ENCODE peak calls at places on chromosomes 11 and 22, in five cellular contexts. T is upper lobe of right lung, G is nephron progenitor cell, D is uterus, F is AG09319. S is an unnamed sample.

GRCh38 chr22:43377486-43377995 is 34.3 kb upstream of the MPPED1 start:
- DNase-seq in T (no peak), F (no peak), D (no peak), G (no peak), S (no peak)

GRCh38 chr11:130622126-130622525 is 173.7 kb downstream of the ADAMTS15 start:
- DNase-seq in F (no peak), T (no peak), G (no peak), D (no peak), S (no peak)

GRCh38 chr11:108983621-108984020 is 318.8 kb downstream of the DDX10 start:
- DNase-seq in F (no peak), T (no peak), D (no peak), G (no peak), S (no peak)

GRCh38 chr11:111046291-111046690 is 199.2 kb upstream of the POU2AF2 start:
- DNase-seq in T (no peak), F (peak), D (no peak), G (no peak), S (no peak)

GRCh38 chr11:35748644-35749043 is 86.1 kb downstream of the TRIM44 start:
- DNase-seq in G (no peak), D (no peak), T (no peak), F (no peak), S (no peak)

GRCh38 chr22:16956290-16956689 is 51.7 kb downstream of the GAB4 start:
- DNase-seq in T (no peak), G (no peak), F (no peak), D (no peak), S (no peak)

GRCh38 chr11:35602160-35602793 is 16.0 kb upstream of the FJX1 start:
- DNase-seq in D (no peak), T (no peak), G (no peak), F (no peak), S (peak)

GRCh38 chr22:36536717-36537116 is 7.8 kb upstream of the EIF3D start:
- DNase-seq in F (no peak), T (no peak), D (no peak), G (no peak), S (no peak)

GRCh38 chr11:63738720-63739360 is 29.7 kb downstream of the ZFTA start:
- DNase-seq in D (peak), F (peak), G (peak), T (no peak), S (peak)

GRCh38 chr11:128898580-128899344 is 7.6 kb downstream of the KCNJ5 start:
- DNase-seq in F (no peak), G (no peak), D (no peak), T (peak), S (no peak)

GRCh38 chr22:47059076-47059475 is 296.6 kb downstream of the TBC1D22A start:
- DNase-seq in F (no peak), D (no peak), T (peak), G (no peak), S (no peak)

GRCh38 chr11:118961591-118961990 is 5.5 kb downstream of the UPK2 start:
- DNase-seq in D (no peak), G (no peak), T (no peak), F (no peak), S (no peak)

GRCh38 chr11:123577081-123577598 is 77.3 kb downstream of the SCN3B start:
- DNase-seq in D (peak), T (peak), G (peak), F (no peak), S (peak)

GRCh38 chr11:65502274-65502851 is 3.5 kb downstream of the MALAT1 start:
- DNase-seq in D (no peak), G (no peak), T (no peak), F (no peak), S (no peak)

GRCh38 chr11:15276616-15277015 is 161.9 kb downstream of the INSC start:
- DNase-seq in T (no peak), D (no peak), F (no peak), G (peak), S (peak)

GRCh38 chr22:39083212-39084165 is 6.4 kb downstream of the APOBEC3G start:
- DNase-seq in T (no peak), G (no peak), D (no peak), F (no peak), S (no peak)

GRCh38 chr11:76288166-76288978 is 82.1 kb upstream of the WNT11 start:
- DNase-seq in D (no peak), T (no peak), G (no peak), F (no peak), S (no peak)

GRCh38 chr11:75650167-75650723 is 18.6 kb downstream of the MAP6 start:
- DNase-seq in D (no peak), F (no peak), T (no peak), G (no peak), S (no peak)

GRCh38 chr22:36197065-36197440 is 4.6 kb downstream of the APOL4 start:
- DNase-seq in D (peak), G (peak), T (no peak), F (peak), S (peak)

GRCh38 chr22:23555118-23555517 is 25.0 kb downstream of the IGLL1 start:
- DNase-seq in T (peak), D (no peak), G (no peak), F (no peak), S (no peak)

GRCh38 chr11:17683378-17684161 is 35.8 kb upstream of the MYOD1 start:
- DNase-seq in G (no peak), T (no peak), F (no peak), D (no peak), S (no peak)

GRCh38 chr22:39488563-39489083 is 13.5 kb upstream of the MIEF1 start:
- DNase-seq in D (no peak), F (no peak), G (no peak), T (peak), S (no peak)

GRCh38 chr11:12981879-12982531 is 27.1 kb upstream of the RASSF10 start:
- DNase-seq in D (no peak), T (no peak), G (no peak), F (no peak), S (no peak)

GRCh38 chr11:35682230-35683195 is 19.9 kb downstream of the TRIM44 start:
- DNase-seq in G (no peak), T (no peak), F (no peak), D (no peak), S (peak)

GRCh38 chr11:65589444-65590239 is 6.0 kb downstream of the KCNK7 start:
- DNase-seq in D (no peak), F (no peak), T (no peak), G (no peak), S (no peak)

GRCh38 chr11:31921066-31921465 is 109.9 kb upstream of the PAX6 start:
- DNase-seq in F (no peak), D (no peak), G (no peak), T (no peak), S (no peak)

GRCh38 chr22:44391481-44392445 is 79.0 kb upstream of the SHISAL1 start:
- DNase-seq in F (no peak), D (no peak), T (peak), G (no peak), S (no peak)

GRCh38 chr11:11141019-11141418 is 212.0 kb downstream of the CSNK2A3 start:
- DNase-seq in D (no peak), G (no peak), T (no peak), F (no peak), S (no peak)

GRCh38 chr11:19400296-19400695 is 159.6 kb upstream of the E2F8 start:
- DNase-seq in D (no peak), F (no peak), T (no peak), G (no peak), S (no peak)

GRCh38 chr11:46338636-46338987 is 8.7 kb upstream of the DGKZ start:
- DNase-seq in T (no peak), F (no peak), G (no peak), D (no peak), S (no peak)

GRCh38 chr11:122791836-122792235 is 46.5 kb upstream of the CRTAM start:
- DNase-seq in D (no peak), G (no peak), F (no peak), T (no peak), S (no peak)

GRCh38 chr22:32823024-32823730 is 21.7 kb downstream of the TIMP3 start:
- DNase-seq in F (no peak), D (no peak), G (peak), T (no peak), S (peak)

GRCh38 chr11:129815596-129816461 is at the start of gene TMEM45B:
- DNase-seq in F (no peak), D (no peak), T (peak), G (peak), S (no peak)

GRCh38 chr22:27129266-27129665 is 471.9 kb downstream of the MIAT start:
- DNase-seq in T (no peak), F (no peak), G (no peak), D (no peak), S (peak)

GRCh38 chr11:12330491-12331231 is 46.7 kb upstream of the PARVA start:
- DNase-seq in D (no peak), G (no peak), T (no peak), F (no peak), S (peak)

GRCh38 chr11:68934321-68934645 is 30.6 kb downstream of the IGHMBP2 start:
- DNase-seq in D (no peak), G (no peak), T (no peak), F (no peak), S (no peak)

GRCh38 chr11:61334434-61335354 is 1.7 kb downstream of the TKFC start:
- DNase-seq in F (no peak), D (no peak), T (no peak), G (no peak), S (peak)

GRCh38 chr11:61335355-61335710 is 2.3 kb downstream of the TKFC start:
- DNase-seq in T (no peak), D (no peak), G (no peak), F (no peak), S (no peak)

GRCh38 chr11:61332266-61332822 is 561 bp downstream of the DDB1 start:
- DNase-seq in F (no peak), G (no peak), D (no peak), T (no peak), S (peak)

GRCh38 chr11:61332823-61333637 is at the start of the genes DDB1 and TKFC:
- DNase-seq in D (peak), G (peak), T (peak), F (peak), S (peak)

DNA sequence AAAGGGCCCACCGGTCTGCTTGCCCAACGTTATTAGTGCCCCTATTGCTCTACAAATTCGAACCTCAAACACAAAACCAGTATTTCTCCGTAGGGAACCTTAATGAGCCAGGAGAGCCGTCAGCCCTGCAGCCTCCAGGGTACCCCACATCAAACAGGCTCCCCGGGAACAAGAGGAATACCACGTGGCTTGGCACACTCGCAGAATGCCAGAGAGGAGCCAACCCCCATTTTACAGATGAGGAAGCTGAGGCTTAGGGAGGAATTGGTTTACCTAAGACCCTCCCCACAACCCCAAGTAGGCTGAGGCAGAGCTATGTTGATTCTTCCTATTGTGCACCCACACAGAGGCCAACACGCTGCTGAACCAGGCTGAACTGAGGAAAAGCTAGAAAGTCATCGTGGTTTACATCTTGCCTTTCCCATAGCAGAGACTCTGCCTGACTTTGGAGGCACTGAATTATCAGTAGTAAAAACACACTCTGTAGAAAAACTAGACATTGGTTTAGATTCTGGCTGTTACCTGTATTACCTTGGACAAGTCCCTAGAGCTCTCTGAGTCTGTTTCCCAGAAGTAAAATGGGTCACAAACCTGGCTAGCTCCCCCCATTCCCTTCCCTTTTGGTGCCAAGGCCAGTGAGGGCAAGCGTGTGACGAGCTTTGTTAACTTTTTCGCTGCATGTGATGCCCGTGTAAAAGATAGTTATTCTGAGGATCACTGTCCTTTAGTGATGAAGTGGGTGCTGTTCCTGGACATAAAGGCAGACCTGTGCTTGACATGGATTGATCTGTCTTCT is 808 bp downstream of the TKFC start:
- DNase-seq in F (no peak), G (no peak), T (no peak), D (no peak), S (peak)
- TF ChIP-seq CTCF in F (no peak), G (no peak), T (no peak), D (no peak), S (no peak)

GRCh38 chr11:44351006-44351660 is 41.2 kb upstream of the ALX4 start:
- DNase-seq in D (no peak), T (peak), G (no peak), F (no peak), S (no peak)

GRCh38 chr11:44348114-44348513 is 38.2 kb upstream of the ALX4 start:
- DNase-seq in F (no peak), T (no peak), D (no peak), G (no peak), S (no peak)

GRCh38 chr11:44348721-44349120 is 38.8 kb upstream of the ALX4 start:
- DNase-seq in D (no peak), G (no peak), T (no peak), F (no peak), S (no peak)

GRCh38 chr11:44349328-44349727 is 39.4 kb upstream of the ALX4 start:
- DNase-seq in D (no peak), G (no peak), F (no peak), T (no peak), S (no peak)

DNA sequence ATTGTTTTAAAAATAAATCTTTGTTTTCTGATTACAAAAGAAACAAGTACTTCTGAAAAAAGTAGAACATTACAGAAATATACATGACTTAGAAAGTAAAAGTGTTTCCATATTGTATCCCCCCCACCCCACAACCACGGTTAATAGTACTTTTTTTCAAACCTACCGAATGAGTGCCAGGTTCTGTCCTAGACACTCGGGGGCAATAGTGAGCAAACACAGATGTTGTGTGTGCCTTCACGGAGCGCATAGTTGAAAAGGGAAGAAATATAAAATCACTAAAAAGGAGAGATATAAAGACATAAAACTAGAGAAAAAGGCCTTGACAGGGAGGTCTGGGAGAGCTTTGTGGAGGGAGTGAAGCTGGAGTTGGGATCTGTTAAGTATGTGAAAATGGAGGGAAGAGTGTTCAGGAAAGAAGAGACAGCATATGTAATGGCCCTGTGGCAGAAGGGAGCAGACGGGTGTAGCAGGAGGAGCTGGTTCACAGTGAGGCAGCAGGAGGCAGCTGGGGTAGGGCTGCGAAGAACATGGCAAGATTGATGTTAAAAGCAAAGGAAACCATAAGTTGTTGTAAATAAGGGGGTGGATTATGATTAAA is 42.1 kb upstream of the ALX4 start:
- DNase-seq in T (peak), F (no peak), D (no peak), G (no peak), S (peak)
- TF ChIP-seq CTCF in T (peak), F (no peak), D (peak), G (no peak), S (peak)

DNA sequence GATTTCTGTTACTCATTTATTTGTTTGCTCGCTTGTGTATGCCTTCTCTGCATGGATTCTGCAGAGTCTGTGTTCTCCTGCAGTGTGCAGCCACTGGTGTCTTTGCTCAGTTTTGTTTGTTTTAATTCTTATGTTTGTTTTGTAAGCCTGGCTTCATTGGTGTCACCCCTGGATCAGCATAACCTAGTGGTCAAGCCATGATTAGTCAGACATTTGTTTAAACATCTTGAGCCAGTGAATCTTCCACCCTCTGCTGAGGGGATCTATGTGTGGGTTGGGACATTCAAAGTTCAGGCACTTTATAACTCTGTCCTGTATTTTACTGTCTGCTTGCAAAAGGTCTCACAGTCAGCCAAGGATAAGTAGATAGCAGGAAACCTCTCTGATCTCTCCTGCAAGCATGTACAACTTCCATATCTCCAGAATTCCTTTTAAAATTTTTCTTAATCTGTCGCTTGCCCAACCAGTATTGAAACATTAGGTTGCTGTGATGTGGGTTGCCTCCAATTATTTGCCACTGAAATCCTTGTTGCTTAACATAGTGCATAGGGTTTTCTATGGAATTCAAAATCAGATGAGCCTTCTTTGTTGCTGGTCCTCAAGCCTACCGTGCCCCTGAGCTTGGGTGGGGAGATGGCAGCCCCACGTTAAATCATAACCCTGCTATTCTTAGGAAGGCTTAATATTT is 86.8 kb downstream of the KCNQ1OT1 start:
- DNase-seq in T (no peak), D (no peak), F (no peak), G (no peak), S (no peak)
- TF ChIP-seq CTCF in T (no peak), D (no peak), F (no peak), G (no peak), S (no peak)

DNA sequence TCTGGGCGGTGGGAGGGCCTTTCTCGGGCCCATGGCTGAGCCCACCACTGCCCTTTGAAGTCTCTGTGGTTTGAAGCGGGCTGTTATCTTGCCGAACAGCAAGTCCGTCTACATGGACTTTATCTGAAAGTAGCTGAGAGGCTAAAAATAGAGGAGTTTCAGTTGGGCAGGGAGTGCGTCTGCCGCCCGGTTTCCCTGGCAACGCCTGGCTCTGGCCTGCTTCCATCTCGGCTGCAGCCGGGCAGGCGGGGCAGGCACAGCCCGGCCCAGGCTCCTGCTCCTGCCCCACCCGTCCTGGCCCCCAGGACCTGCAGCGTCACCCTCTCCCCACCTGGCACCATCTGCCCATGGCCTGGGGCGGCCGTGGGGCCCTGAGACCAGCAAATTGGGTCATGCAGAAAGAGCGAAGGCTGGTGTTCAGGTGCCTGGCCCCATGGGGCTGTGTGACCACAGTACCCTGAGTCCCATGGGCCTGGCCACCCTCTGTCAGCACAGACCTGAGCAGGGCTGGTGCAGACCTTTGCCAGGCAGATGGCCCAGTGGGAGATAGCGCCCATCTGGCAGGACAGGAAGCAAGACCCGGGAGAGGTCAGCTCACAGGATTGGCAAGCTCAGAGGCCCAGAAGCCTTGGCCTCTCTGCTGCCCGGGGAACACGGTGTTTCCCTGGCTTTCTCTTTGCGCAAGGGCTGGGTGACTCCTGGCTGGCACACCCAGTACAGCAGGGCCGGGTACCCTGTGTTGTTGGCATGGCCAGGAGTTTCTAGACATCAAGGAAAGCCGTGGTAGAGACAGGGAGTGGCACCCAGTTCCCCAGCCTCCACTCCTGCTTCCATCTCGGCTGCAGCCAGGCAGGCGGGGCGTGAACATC is 79.1 kb upstream of the KCNQ1OT1 start:
- DNase-seq in G (no peak), D (peak), T (peak), F (peak), S (no peak)
- TF ChIP-seq CTCF in G (no peak), D (peak), T (peak), F (no peak), S (no peak)

S was measured in A673.